ENCODE peak calls at places on chromosomes 12 and 14, in six cellular contexts. One of them, this sample, is unnamed. For H3K27me3, the result is how much of the 10 kb centered on the place peaks cover.

GRCh38 chr14:40944521-40944920 is 662.2 kb upstream of the LRFN5 start:
- DNase-seq in osteoblast: no peak
- DNase-seq in WERI-Rb-1: no peak
- DNase-seq in endodermal cell: no peak
- DNase-seq in cardiac muscle cell: no peak
- DNase-seq in HCT116: no peak
- DNase-seq in this sample: no peak

GRCh38 chr14:21070610-21071224 is 613 bp downstream of the ARHGEF40 start:
- DNase-seq in osteoblast: peak
- DNase-seq in WERI-Rb-1: peak
- DNase-seq in endodermal cell: peak
- DNase-seq in cardiac muscle cell: peak
- DNase-seq in HCT116: no peak
- DNase-seq in this sample: no peak

GRCh38 chr12:54251667-54252284 is 28.1 kb downstream of the CBX5 start:
- DNase-seq in osteoblast: peak
- DNase-seq in WERI-Rb-1: no peak
- DNase-seq in endodermal cell: no peak
- DNase-seq in cardiac muscle cell: peak
- DNase-seq in HCT116: peak
- DNase-seq in this sample: no peak

GRCh38 chr14:57068511-57068910 is 200.2 kb downstream of the EXOC5 start:
- DNase-seq in osteoblast: no peak
- DNase-seq in WERI-Rb-1: peak
- DNase-seq in endodermal cell: peak
- DNase-seq in cardiac muscle cell: no peak
- DNase-seq in HCT116: no peak
- DNase-seq in this sample: no peak

GRCh38 chr14:101709962-101710891 is 51.3 kb upstream of the PPP2R5C start:
- DNase-seq in osteoblast: peak
- DNase-seq in WERI-Rb-1: no peak
- DNase-seq in endodermal cell: peak
- DNase-seq in cardiac muscle cell: no peak
- DNase-seq in HCT116: peak
- DNase-seq in this sample: no peak

GRCh38 chr14:68971411-68972035 is 7.6 kb downstream of the ACTN1 start:
- DNase-seq in osteoblast: no peak
- DNase-seq in WERI-Rb-1: no peak
- DNase-seq in endodermal cell: no peak
- DNase-seq in cardiac muscle cell: no peak
- DNase-seq in HCT116: no peak
- DNase-seq in this sample: no peak

GRCh38 chr12:98578821-98579220 is 14.7 kb upstream of the SLC25A3 start:
- DNase-seq in osteoblast: no peak
- DNase-seq in WERI-Rb-1: no peak
- DNase-seq in endodermal cell: peak
- DNase-seq in cardiac muscle cell: no peak
- DNase-seq in HCT116: peak
- DNase-seq in this sample: no peak

GRCh38 chr14:85527006-85527405 is 2.9 kb upstream of the FLRT2 start:
- DNase-seq in osteoblast: no peak
- DNase-seq in WERI-Rb-1: no peak
- DNase-seq in endodermal cell: no peak
- DNase-seq in cardiac muscle cell: no peak
- DNase-seq in HCT116: no peak
- DNase-seq in this sample: no peak

GRCh38 chr12:93370947-93371346 is 6.8 kb upstream of the NUDT4 start:
- DNase-seq in osteoblast: no peak
- DNase-seq in WERI-Rb-1: no peak
- DNase-seq in endodermal cell: peak
- DNase-seq in cardiac muscle cell: no peak
- DNase-seq in HCT116: no peak
- DNase-seq in this sample: peak

GRCh38 chr14:77641534-77642341 is 25.3 kb upstream of the SPTLC2 start:
- DNase-seq in osteoblast: peak
- DNase-seq in WERI-Rb-1: no peak
- DNase-seq in endodermal cell: no peak
- DNase-seq in cardiac muscle cell: no peak
- DNase-seq in HCT116: no peak
- DNase-seq in this sample: no peak

GRCh38 chr14:68879841-68880575 is 87.1 kb upstream of the ZFP36L1 start:
- DNase-seq in osteoblast: peak
- DNase-seq in WERI-Rb-1: no peak
- DNase-seq in endodermal cell: no peak
- DNase-seq in cardiac muscle cell: no peak
- DNase-seq in HCT116: no peak
- DNase-seq in this sample: no peak

GRCh38 chr14:56005580-56006053 is 112.6 kb upstream of the PELI2 start:
- DNase-seq in osteoblast: peak
- DNase-seq in WERI-Rb-1: no peak
- DNase-seq in endodermal cell: peak
- DNase-seq in cardiac muscle cell: no peak
- DNase-seq in HCT116: no peak
- DNase-seq in this sample: peak

GRCh38 chr12:109608270-109608669 is 34.7 kb downstream of the MVK start:
- DNase-seq in osteoblast: no peak
- DNase-seq in WERI-Rb-1: no peak
- DNase-seq in endodermal cell: no peak
- DNase-seq in cardiac muscle cell: no peak
- DNase-seq in HCT116: no peak
- DNase-seq in this sample: no peak
- H3K27me3 ChIP-seq in osteoblast: under half
- H3K27me3 ChIP-seq in WERI-Rb-1: under half
- H3K27me3 ChIP-seq in endodermal cell: under half
- H3K27me3 ChIP-seq in cardiac muscle cell: under half
- H3K27me3 ChIP-seq in HCT116: under half
- H3K27me3 ChIP-seq in this sample: under half

GRCh38 chr14:74962059-74962458 is 6.7 kb upstream of the PGF start:
- DNase-seq in osteoblast: no peak
- DNase-seq in WERI-Rb-1: no peak
- DNase-seq in endodermal cell: no peak
- DNase-seq in cardiac muscle cell: no peak
- DNase-seq in HCT116: no peak
- DNase-seq in this sample: no peak
- H3K4me3 ChIP-seq in osteoblast: no peak
- H3K4me3 ChIP-seq in WERI-Rb-1: no peak
- H3K4me3 ChIP-seq in endodermal cell: no peak
- H3K4me3 ChIP-seq in cardiac muscle cell: no peak
- H3K4me3 ChIP-seq in HCT116: no peak
- H3K4me3 ChIP-seq in this sample: no peak

DNA sequence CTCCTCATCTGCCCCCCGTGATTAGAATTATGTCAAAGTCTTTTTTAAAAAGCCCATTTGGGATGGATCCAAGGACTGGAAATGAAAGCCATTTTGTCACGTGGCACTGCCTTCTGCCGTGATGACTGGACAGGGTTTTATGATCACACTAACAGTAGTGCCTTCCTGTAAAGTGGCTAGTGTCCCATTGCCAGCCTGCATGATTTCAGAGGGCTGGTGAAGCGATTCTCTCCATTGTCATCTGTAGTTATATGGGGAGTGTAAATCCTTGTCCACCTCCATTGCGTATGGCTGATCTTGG is 37.6 kb downstream of the CFAP251 start:
- DNase-seq in osteoblast: no peak
- DNase-seq in WERI-Rb-1: no peak
- DNase-seq in endodermal cell: no peak
- DNase-seq in cardiac muscle cell: no peak
- DNase-seq in HCT116: no peak
- DNase-seq in this sample: no peak
- TF ChIP-seq CTCF in osteoblast: no peak
- TF ChIP-seq CTCF in WERI-Rb-1: no peak
- TF ChIP-seq CTCF in endodermal cell: peak
- TF ChIP-seq CTCF in cardiac muscle cell: no peak
- TF ChIP-seq CTCF in HCT116: no peak
- TF ChIP-seq CTCF in this sample: no peak

DNA sequence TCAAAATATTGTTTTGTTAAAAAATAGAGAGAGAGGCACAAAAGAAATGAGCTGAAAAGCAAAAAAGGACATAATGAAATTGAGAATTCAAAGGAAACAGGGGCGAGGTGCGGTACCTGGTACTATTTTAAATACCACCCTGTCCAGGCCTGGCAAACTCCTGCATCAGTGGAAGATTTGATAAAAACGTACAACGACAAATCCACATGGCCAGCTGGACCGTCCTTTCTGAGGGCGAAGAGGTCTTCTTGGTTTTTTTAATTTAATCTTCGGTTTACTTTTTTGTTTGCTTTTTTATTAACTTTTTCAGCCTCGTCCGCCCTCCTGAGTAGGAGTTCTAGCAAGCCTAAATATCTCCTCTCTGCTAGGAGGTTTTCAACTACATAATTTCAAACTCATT is 11.9 kb downstream of the BCL11B start:
- DNase-seq in osteoblast: no peak
- DNase-seq in WERI-Rb-1: no peak
- DNase-seq in endodermal cell: no peak
- DNase-seq in cardiac muscle cell: no peak
- DNase-seq in HCT116: no peak
- DNase-seq in this sample: no peak
- H3K27me3 ChIP-seq in osteoblast: under half
- H3K27me3 ChIP-seq in WERI-Rb-1: half or more
- H3K27me3 ChIP-seq in endodermal cell: under half
- H3K27me3 ChIP-seq in cardiac muscle cell: under half
- H3K27me3 ChIP-seq in HCT116: under half
- H3K27me3 ChIP-seq in this sample: under half

GRCh38 chr12:124423683-124424515 is 129.0 kb downstream of the RFLNA start:
- DNase-seq in osteoblast: no peak
- DNase-seq in WERI-Rb-1: no peak
- DNase-seq in endodermal cell: no peak
- DNase-seq in cardiac muscle cell: no peak
- DNase-seq in HCT116: no peak
- DNase-seq in this sample: no peak
- H3K4me3 ChIP-seq in osteoblast: no peak
- H3K4me3 ChIP-seq in WERI-Rb-1: no peak
- H3K4me3 ChIP-seq in endodermal cell: no peak
- H3K4me3 ChIP-seq in cardiac muscle cell: no peak
- H3K4me3 ChIP-seq in HCT116: peak
- H3K4me3 ChIP-seq in this sample: no peak

DNA sequence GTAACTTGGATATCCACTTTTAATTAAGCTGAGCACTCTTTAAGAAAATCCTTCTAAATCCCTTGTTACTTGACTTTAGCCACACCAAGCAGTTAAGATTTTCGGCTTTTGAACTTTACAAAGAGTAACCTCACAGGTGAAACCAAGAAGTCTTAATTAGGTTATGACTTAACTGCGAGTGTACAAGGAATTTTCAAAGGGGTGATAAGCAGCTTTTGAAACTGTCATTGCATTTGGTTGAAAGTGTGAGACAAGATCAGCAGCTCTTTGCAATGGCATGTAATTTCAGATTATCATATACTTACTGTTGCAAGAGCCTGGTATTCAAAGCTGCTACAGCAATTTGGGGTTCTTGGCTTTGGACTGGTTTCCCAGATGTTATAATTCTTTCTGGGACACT is 137.5 kb downstream of the TMEM117 start:
- DNase-seq in osteoblast: no peak
- DNase-seq in WERI-Rb-1: no peak
- DNase-seq in endodermal cell: no peak
- DNase-seq in cardiac muscle cell: no peak
- DNase-seq in HCT116: no peak
- DNase-seq in this sample: no peak
- TF ChIP-seq CTCF in osteoblast: no peak
- TF ChIP-seq CTCF in WERI-Rb-1: no peak
- TF ChIP-seq CTCF in endodermal cell: no peak
- TF ChIP-seq CTCF in cardiac muscle cell: no peak
- TF ChIP-seq CTCF in HCT116: no peak
- TF ChIP-seq CTCF in this sample: no peak

This sample was measured in Caco-2.